ENCODE peak calls at places on chromosome 15, in six cellular contexts. Z is fibroblast of lung, I is upper lobe of right lung, J is MCF 10A, Q is fibroblast of the aortic adventitia, T is A549. E is an unnamed sample.

GRCh38 chr15:92810418-92811138 is 89.5 kb upstream of the CHD2 start:
- DNase-seq in T (no peak), I (peak), J (peak), Z (peak), Q (peak), E (no peak)

GRCh38 chr15:63915888-63916731 is 82.4 kb upstream of the HERC1 start:
- DNase-seq in T (peak), Z (peak), Q (peak), I (no peak), J (peak), E (no peak)

GRCh38 chr15:44801797-44802196 is 65.5 kb downstream of the TRIM69 start:
- DNase-seq in Q (peak), J (no peak), Z (no peak), T (no peak), I (no peak), E (no peak)

GRCh38 chr15:68303560-68304436 is 26.3 kb downstream of the FEM1B start:
- DNase-seq in T (no peak), J (no peak), Z (no peak), I (no peak), Q (no peak), E (no peak)

GRCh38 chr15:90595760-90596155 is 66.0 kb downstream of the CRTC3 start:
- DNase-seq in Z (no peak), I (no peak), T (no peak), Q (no peak), J (no peak), E (no peak)

GRCh38 chr15:90597477-90598052 is 67.8 kb downstream of the CRTC3 start:
- DNase-seq in T (no peak), I (no peak), Z (no peak), Q (no peak), J (no peak), E (no peak)

GRCh38 chr15:90268415-90268814 is 2.9 kb downstream of the NGRN start:
- DNase-seq in I (no peak), J (no peak), Z (no peak), T (no peak), Q (no peak), E (no peak)

GRCh38 chr15:63198752-63199250 is 9.4 kb downstream of the RAB8B start:
- DNase-seq in I (no peak), Z (no peak), T (no peak), Q (peak), J (no peak), E (no peak)

GRCh38 chr15:58515807-58516206 is 84.0 kb downstream of the LIPC start:
- DNase-seq in Z (no peak), I (no peak), J (no peak), T (no peak), Q (no peak), E (no peak)

GRCh38 chr15:79769081-79769481 is 127.7 kb downstream of the MTHFS start:
- DNase-seq in I (no peak), Z (no peak), Q (peak), J (peak), T (peak), E (no peak)

GRCh38 chr15:73034213-73034612 is 18.1 kb upstream of the NEO1 start:
- DNase-seq in T (no peak), J (no peak), Z (no peak), Q (no peak), I (no peak), E (no peak)

GRCh38 chr15:83053151-83053550 is 13.9 kb downstream of the BTBD1 start:
- DNase-seq in J (peak), I (no peak), T (no peak), Q (peak), Z (peak), E (no peak)

GRCh38 chr15:44775923-44776322 is 39.6 kb downstream of the TRIM69 start:
- DNase-seq in Z (no peak), T (no peak), I (no peak), J (peak), Q (no peak), E (no peak)

GRCh38 chr15:85751731-85752421 is 42.8 kb downstream of the KLHL25 start:
- DNase-seq in Z (no peak), T (no peak), J (no peak), Q (no peak), I (no peak), E (no peak)

GRCh38 chr15:80662756-80663553 is 32.2 kb upstream of the ABHD17C start:
- DNase-seq in I (no peak), Z (no peak), Q (no peak), T (no peak), J (peak), E (peak)

GRCh38 chr15:96867992-96868391 is 537.5 kb downstream of the NR2F2 start:
- DNase-seq in J (no peak), Q (no peak), I (no peak), T (no peak), Z (no peak), E (no peak)

GRCh38 chr15:33968224-33968623 is at the start of gene CHRM5:
- DNase-seq in T (no peak), J (no peak), Z (no peak), Q (no peak), I (no peak), E (no peak)

GRCh38 chr15:33964665-33965040 is 3.6 kb upstream of the CHRM5 start:
- DNase-seq in T (no peak), Q (peak), J (no peak), I (no peak), Z (peak), E (no peak)

GRCh38 chr15:33960160-33960559 is 8.1 kb upstream of the CHRM5 start:
- DNase-seq in Q (no peak), I (no peak), J (no peak), T (no peak), Z (no peak), E (no peak)

DNA sequence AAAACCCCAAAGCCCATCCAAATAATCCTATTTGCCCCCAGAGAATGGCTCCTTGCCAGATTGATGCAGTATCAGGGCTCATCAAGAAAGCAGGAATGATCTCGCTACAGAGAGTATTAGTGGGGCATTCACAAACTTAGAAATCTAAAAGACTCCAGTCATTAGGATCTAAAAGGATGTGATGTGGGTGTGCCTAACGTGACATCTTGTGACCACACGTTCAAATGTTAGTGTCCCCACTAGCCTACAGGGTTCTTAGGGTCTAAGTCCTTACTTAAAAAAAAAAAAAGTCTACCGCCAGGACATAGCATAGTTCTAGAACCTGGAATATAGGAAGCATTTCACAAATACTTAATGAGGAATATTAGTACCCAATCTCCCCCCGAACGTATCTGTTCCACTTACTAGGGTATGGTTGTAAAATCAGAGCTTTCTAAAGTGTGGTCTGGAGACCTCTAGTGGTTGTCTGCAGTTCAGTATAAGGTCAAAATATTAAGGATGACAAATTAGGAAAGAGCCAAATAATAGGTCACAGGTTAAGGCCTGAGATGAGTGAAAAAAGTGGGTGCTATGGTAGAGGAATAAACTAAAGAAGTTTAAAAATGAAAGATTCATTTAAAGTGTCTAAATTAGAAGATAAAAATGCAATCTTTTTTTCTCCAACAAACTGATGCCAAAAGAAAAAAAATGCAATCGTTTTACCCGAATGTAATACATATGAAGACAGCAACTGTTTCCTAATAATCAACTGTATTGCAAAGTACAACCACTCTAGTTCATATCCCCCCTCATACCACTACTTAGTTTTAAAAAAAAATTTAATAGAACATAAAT is 4.2 kb upstream of the CHRM5 start:
- DNase-seq in T (peak), I (no peak), J (peak), Z (peak), Q (peak), E (no peak)
- TF ChIP-seq CTCF in T (peak), I (peak), J (peak), Z (peak), Q (peak), E (peak)

DNA sequence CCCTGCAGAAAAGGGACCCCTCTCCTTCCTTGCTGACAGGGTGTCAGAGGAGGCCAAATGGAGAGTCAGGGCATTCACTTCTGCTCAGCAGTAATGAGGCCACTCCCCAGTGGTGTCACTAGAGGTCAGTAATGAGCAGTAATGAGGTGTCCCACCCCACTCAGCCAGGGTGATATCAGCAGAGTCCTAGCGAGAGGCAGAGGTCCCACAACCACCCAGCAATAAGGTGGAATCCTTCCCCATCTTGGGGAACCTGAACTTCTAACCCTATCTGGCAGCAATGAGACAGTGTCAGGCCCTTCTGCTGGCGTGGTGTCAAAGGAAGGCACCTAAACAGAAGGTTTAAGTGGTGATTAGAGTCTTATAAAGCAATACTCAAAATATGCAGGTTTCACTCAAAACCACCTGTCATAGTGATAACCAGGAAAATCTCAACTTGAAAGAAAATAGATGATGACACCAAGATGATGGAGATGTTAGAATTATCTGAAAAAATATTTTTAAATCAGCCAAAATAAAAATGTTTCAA is 12.9 kb downstream of the OCA2 start:
- DNase-seq in Q (peak), T (peak), Z (peak), I (no peak), J (peak), E (no peak)
- TF ChIP-seq CTCF in Q (peak), T (peak), Z (peak), I (peak), J (peak), E (peak)

GRCh38 chr15:40338921-40339620 is 1.7 kb downstream of the CCDC9B start:
- DNase-seq in T (peak), Z (peak), Q (peak), J (peak), I (no peak), E (peak)

GRCh38 chr15:40340038-40340739 is 550 bp downstream of the CCDC9B start:
- DNase-seq in J (peak), Q (peak), Z (peak), I (peak), T (no peak), E (no peak)

GRCh38 chr15:40338041-40338657 is 2.6 kb downstream of the CCDC9B start:
- DNase-seq in Z (peak), J (peak), I (peak), Q (peak), T (peak), E (no peak)

GRCh38 chr15:40340740-40341400 is at the start of gene CCDC9B:
- DNase-seq in T (peak), Q (peak), Z (peak), J (peak), I (peak), E (no peak)

DNA sequence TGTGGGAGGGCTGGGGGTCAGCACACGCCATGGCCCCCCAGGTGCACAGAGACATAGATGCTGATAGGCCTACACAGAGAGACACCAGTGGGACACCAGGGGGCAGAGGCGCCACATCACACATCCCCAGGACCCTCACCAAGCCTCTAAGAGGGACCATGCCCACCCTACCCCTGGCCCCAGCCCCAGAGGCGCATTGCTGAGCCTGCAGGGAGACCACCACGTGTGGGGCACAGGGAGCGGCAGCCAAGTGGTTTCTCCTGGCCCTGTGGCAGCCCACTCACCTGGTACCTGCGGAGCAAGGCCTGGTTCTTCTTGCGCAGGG is 1.2 kb downstream of the CCDC9B start:
- DNase-seq in I (no peak), J (peak), Z (no peak), Q (no peak), T (no peak), E (no peak)
- TF ChIP-seq CTCF in I (no peak), J (no peak), Z (peak), Q (peak), T (peak), E (no peak)

GRCh38 chr15:89104172-89104564 is 15.9 kb downstream of the ABHD2 start:
- DNase-seq in I (no peak), T (no peak), Z (peak), Q (peak), J (no peak), E (no peak)
- TF ChIP-seq CTCF in I (no peak), T (no peak), Z (no peak), Q (no peak), J (no peak), E (no peak)

DNA sequence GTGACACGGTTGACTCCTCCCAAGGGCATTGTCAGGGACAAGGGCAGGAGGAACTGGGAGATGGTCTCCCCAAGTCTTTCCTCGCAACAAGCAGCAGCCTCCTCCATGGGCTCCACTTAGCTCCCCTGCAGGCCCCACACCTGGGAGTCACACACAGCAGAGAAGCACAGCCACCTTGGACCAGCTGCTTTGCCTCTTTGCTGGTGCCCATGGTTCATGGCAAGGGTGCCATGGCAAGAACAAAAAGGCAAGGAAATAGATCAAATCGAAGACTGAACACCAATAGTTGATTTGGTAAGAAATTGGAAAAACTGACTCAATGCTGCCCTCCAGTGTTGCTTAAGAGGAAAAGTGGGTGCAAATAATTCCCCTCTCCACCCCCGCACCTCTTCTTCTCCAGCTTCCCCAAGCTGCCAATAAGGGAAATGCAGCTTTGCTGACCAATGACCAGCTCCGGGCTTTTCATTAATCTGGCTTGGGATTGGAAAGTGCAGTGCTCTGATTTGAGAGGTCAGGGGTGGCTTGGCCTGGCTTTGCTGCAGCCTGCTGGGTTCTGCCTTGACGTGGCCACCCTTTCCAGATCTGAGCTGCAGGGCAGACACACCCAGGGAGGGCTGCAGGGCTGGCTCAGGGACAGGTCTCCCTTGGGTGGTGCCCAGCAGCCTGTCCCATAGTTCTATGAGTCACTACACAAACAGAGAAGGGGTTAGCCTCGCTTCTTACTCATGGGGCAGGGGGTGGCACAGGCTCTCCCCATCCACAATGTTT is 162.0 kb downstream of the KLF13 start:
- DNase-seq in Z (peak), I (peak), J (peak), T (peak), Q (peak), E (no peak)
- TF ChIP-seq CTCF in Z (peak), I (peak), J (peak), T (peak), Q (peak), E (peak)